ENCODE peak calls at places on chromosomes 3 and 15, in ten cellular contexts. J, Q, V, A, I, O, W, U, X and E are unnamed samples.

GRCh38 chr3:125381314-125381713 is 6.2 kb upstream of the ZNF148 start:
- DNase-seq in U (no peak), Q (peak), X (no peak), V (no peak), I (no peak), W (no peak), O (no peak), A (no peak), J (no peak), E (no peak)

GRCh38 chr3:69065318-69065964 is 13.3 kb upstream of the TMF1 start:
- DNase-seq in Q (no peak), W (no peak), I (no peak), A (no peak), J (no peak), U (no peak), O (no peak), V (no peak), X (no peak), E (no peak)

GRCh38 chr3:135926664-135927063 is 38.9 kb upstream of the PPP2R3A start:
- DNase-seq in A (no peak), Q (no peak), O (no peak), I (no peak), W (no peak), U (no peak), X (no peak), V (no peak), J (no peak), E (no peak)

GRCh38 chr3:197528190-197528589 is 27.6 kb downstream of the BDH1 start:
- DNase-seq in J (no peak), A (no peak), V (no peak), I (no peak), Q (no peak), U (no peak), X (no peak), W (no peak), O (no peak), E (no peak)

GRCh38 chr3:180085122-180085710 is 48.5 kb upstream of the PEX5L start:
- DNase-seq in J (no peak), W (no peak), V (no peak), A (no peak), X (no peak), U (no peak), Q (no peak), I (no peak), O (no peak), E (peak)

GRCh38 chr15:31346367-31347066 is 19.9 kb downstream of the KLF13 start:
- DNase-seq in V (no peak), X (no peak), J (no peak), O (no peak), U (no peak), Q (no peak), A (no peak), W (no peak), I (peak), E (no peak)

GRCh38 chr3:117303446-117303845 is 593.9 kb downstream of the TUSC7 start:
- DNase-seq in A (no peak), Q (peak), I (no peak), V (no peak), W (no peak), X (no peak), U (no peak), J (no peak), O (no peak), E (no peak)

GRCh38 chr15:71055461-71055860 is 59.8 kb upstream of the THSD4 start:
- DNase-seq in J (no peak), W (no peak), X (no peak), U (no peak), V (no peak), O (no peak), A (no peak), I (no peak), Q (peak), E (no peak)

GRCh38 chr3:101484805-101485620 is 28.0 kb downstream of the SENP7 start:
- DNase-seq in Q (peak), U (peak), X (no peak), J (no peak), V (no peak), W (no peak), O (no peak), I (no peak), A (no peak), E (no peak)

GRCh38 chr15:31752363-31752762 is 278.0 kb upstream of the CHRNA7 start:
- DNase-seq in W (no peak), J (no peak), Q (peak), I (no peak), A (no peak), X (no peak), V (no peak), U (no peak), O (no peak), E (no peak)

GRCh38 chr15:100842756-100843730 is 36.6 kb upstream of the ALDH1A3 start:
- DNase-seq in I (no peak), A (no peak), Q (peak), X (no peak), J (no peak), U (no peak), O (no peak), W (no peak), V (no peak), E (no peak)

GRCh38 chr3:25229584-25229983 is 198.5 kb upstream of the RARB start:
- DNase-seq in W (no peak), J (no peak), X (no peak), A (no peak), Q (no peak), V (no peak), O (no peak), U (no peak), I (no peak), E (no peak)

GRCh38 chr15:25825215-25825614 is 37.9 kb downstream of the ATP10A start:
- DNase-seq in O (no peak), A (no peak), U (no peak), X (no peak), I (no peak), J (no peak), Q (no peak), V (no peak), W (no peak), E (no peak)

GRCh38 chr3:126063358-126063965 is 20.5 kb downstream of the SLC41A3 start:
- DNase-seq in I (no peak), J (no peak), O (no peak), Q (no peak), X (no peak), U (no peak), A (no peak), V (no peak), W (no peak), E (no peak)

GRCh38 chr3:28645149-28645548 is 296.5 kb upstream of the AZI2 start:
- DNase-seq in O (no peak), I (no peak), X (no peak), V (no peak), J (no peak), W (no peak), Q (no peak), A (no peak), U (no peak), E (no peak)

GRCh38 chr15:69782809-69783208 is 314.9 kb downstream of the TLE3 start:
- DNase-seq in A (peak), O (no peak), U (no peak), J (no peak), V (no peak), I (no peak), Q (no peak), W (no peak), X (no peak), E (no peak)

GRCh38 chr3:160016972-160017371 is 28.3 kb downstream of the IL12A start:
- DNase-seq in A (no peak), V (no peak), X (no peak), I (no peak), J (no peak), Q (no peak), W (no peak), U (no peak), O (no peak), E (no peak)

GRCh38 chr3:188472331-188472730 is 318.4 kb downstream of the LPP start:
- DNase-seq in Q (peak), W (no peak), A (no peak), X (no peak), J (no peak), I (no peak), U (peak), O (no peak), V (no peak), E (no peak)

GRCh38 chr3:122263058-122263457 is 62.0 kb upstream of the CSTA start:
- DNase-seq in U (no peak), Q (no peak), J (no peak), A (peak), O (no peak), W (no peak), X (no peak), I (no peak), V (no peak), E (no peak)

GRCh38 chr3:18424862-18425640 is at the start of gene SATB1:
- DNase-seq in X (peak), W (peak), U (no peak), Q (peak), A (peak), V (peak), I (peak), J (peak), O (peak), E (peak)

GRCh38 chr3:30607032-30607833 is 832 bp downstream of the TGFBR2 start:
- DNase-seq in U (no peak), X (peak), A (peak), J (peak), O (peak), Q (peak), V (peak), I (peak), W (peak), E (no peak)

GRCh38 chr3:192819001-192819569 is 91.7 kb upstream of the FGF12 start:
- DNase-seq in O (no peak), U (peak), X (no peak), W (no peak), Q (peak), I (no peak), J (no peak), A (no peak), V (no peak), E (no peak)

GRCh38 chr15:65408370-65409283 is 14.1 kb downstream of the IGDCC4 start:
- DNase-seq in W (no peak), Q (no peak), A (no peak), J (no peak), O (no peak), V (no peak), I (no peak), X (no peak), U (no peak), E (no peak)

GRCh38 chr3:27802849-27803248 is 80.7 kb upstream of the EOMES start:
- DNase-seq in I (no peak), W (no peak), A (no peak), Q (no peak), J (no peak), V (no peak), X (no peak), O (no peak), U (no peak), E (no peak)

GRCh38 chr3:107670991-107671390 is 148.2 kb downstream of the BBX start:
- DNase-seq in V (no peak), X (no peak), U (no peak), Q (peak), W (no peak), O (no peak), J (no peak), A (no peak), I (no peak), E (no peak)

GRCh38 chr15:28977377-28978010 is 91.7 kb downstream of the APBA2 start:
- DNase-seq in Q (peak), O (no peak), J (peak), W (peak), I (no peak), X (peak), A (no peak), V (no peak), U (peak), E (no peak)

GRCh38 chr3:123036352-123037014 is 8.9 kb upstream of the SEMA5B start:
- DNase-seq in X (no peak), O (no peak), A (no peak), I (no peak), V (no peak), Q (peak), W (no peak), J (no peak), U (no peak), E (no peak)

GRCh38 chr15:40871749-40872617 is 2.1 kb downstream of the RHOV start:
- DNase-seq in A (peak), X (no peak), Q (no peak), J (no peak), V (no peak), U (no peak), I (peak), W (no peak), O (no peak), E (peak)

GRCh38 chr3:188950832-188951489 is 220.8 kb upstream of the TPRG1 start:
- DNase-seq in A (no peak), W (peak), X (peak), Q (peak), I (no peak), J (peak), O (no peak), U (peak), V (no peak), E (no peak)

GRCh38 chr3:195468841-195469240 is 26.0 kb upstream of the ACAP2 start:
- DNase-seq in V (no peak), U (no peak), J (no peak), W (no peak), O (no peak), I (no peak), A (no peak), X (no peak), Q (no peak), E (peak)

GRCh38 chr15:98794211-98794610 is 145.9 kb downstream of the IGF1R start:
- DNase-seq in A (no peak), V (no peak), Q (no peak), I (no peak), O (no peak), W (no peak), J (no peak), X (no peak), U (no peak), E (no peak)

GRCh38 chr3:132196113-132196512 is 121.1 kb upstream of the ACP3 start:
- DNase-seq in X (no peak), J (no peak), W (no peak), I (no peak), O (no peak), V (no peak), Q (peak), A (no peak), U (no peak), E (no peak)

GRCh38 chr3:141477224-141477623 is 9.6 kb upstream of the RASA2 start:
- DNase-seq in O (no peak), A (no peak), V (no peak), U (peak), J (no peak), I (no peak), X (no peak), W (no peak), Q (peak), E (no peak)

GRCh38 chr3:46460051-46460450 is 4.7 kb downstream of the LTF start:
- DNase-seq in U (no peak), V (no peak), I (no peak), W (no peak), O (no peak), Q (no peak), A (no peak), X (no peak), J (no peak), E (no peak)

GRCh38 chr3:171901615-171902312 is 58.6 kb downstream of the TMEM212 start:
- DNase-seq in O (no peak), J (no peak), I (no peak), A (no peak), X (no peak), V (no peak), Q (no peak), U (no peak), W (no peak), E (no peak)

GRCh38 chr3:435969-436492 is 239.5 kb downstream of the CHL1 start:
- DNase-seq in X (no peak), I (no peak), U (no peak), J (no peak), A (no peak), V (no peak), O (no peak), Q (no peak), W (no peak), E (no peak)

GRCh38 chr3:146037697-146038096 is 123.3 kb downstream of the PLOD2 start:
- DNase-seq in O (no peak), V (no peak), A (no peak), J (no peak), X (no peak), Q (peak), U (no peak), W (no peak), I (no peak), E (no peak)

GRCh38 chr3:161508852-161509477 is 12.4 kb downstream of the OTOL1 start:
- DNase-seq in W (no peak), J (no peak), I (no peak), A (no peak), V (no peak), Q (peak), O (no peak), U (no peak), X (no peak), E (peak)

GRCh38 chr3:196740476-196741400 is 1.1 kb downstream of the PAK2 start:
- DNase-seq in U (no peak), A (peak), I (peak), X (no peak), V (no peak), J (peak), O (no peak), Q (peak), W (peak), E (peak)